ENCODE peak calls at places on chromosomes 4 and X, in six cellular contexts. One of them, this sample, is unnamed.

GRCh38 chr4:164446516-164446915 is 307.4 kb upstream of the SMIM31 start:
- DNase-seq in BE2C: no peak
- DNase-seq in cardiac fibroblast: no peak
- DNase-seq in ovary: no peak
- DNase-seq in OCI-LY7: no peak
- DNase-seq in RWPE2: no peak
- DNase-seq in this sample: no peak

GRCh38 chr4:73450398-73451004 is 14.5 kb downstream of the AFP start:
- DNase-seq in ovary: peak; percentile 66
- DNase-seq in OCI-LY7: no peak
- DNase-seq in cardiac fibroblast: peak; percentile 96
- DNase-seq in BE2C: peak; percentile 37
- DNase-seq in RWPE2: peak; percentile 61
- DNase-seq in this sample: no peak

GRCh38 chrX:102765217-102765616 is 44.7 kb downstream of the GPRASP3 start:
- DNase-seq in ovary: no peak
- DNase-seq in BE2C: no peak
- DNase-seq in OCI-LY7: no peak
- DNase-seq in cardiac fibroblast: peak; percentile 56
- DNase-seq in RWPE2: no peak
- DNase-seq in this sample: no peak

GRCh38 chrX:118729043-118729652 is 1.7 kb downstream of the IL13RA1 start:
- DNase-seq in OCI-LY7: no peak
- DNase-seq in ovary: no peak
- DNase-seq in RWPE2: no peak
- DNase-seq in cardiac fibroblast: no peak
- DNase-seq in BE2C: no peak
- DNase-seq in this sample: no peak

GRCh38 chr4:71524746-71525145 is 185.9 kb downstream of the SLC4A4 start:
- DNase-seq in BE2C: no peak
- DNase-seq in ovary: no peak
- DNase-seq in RWPE2: no peak
- DNase-seq in OCI-LY7: no peak
- DNase-seq in cardiac fibroblast: no peak
- DNase-seq in this sample: no peak

GRCh38 chrX:86148024-86148511 is at the start of gene DACH2:
- DNase-seq in OCI-LY7: no peak
- DNase-seq in ovary: peak; percentile 83
- DNase-seq in cardiac fibroblast: peak; percentile 65
- DNase-seq in RWPE2: no peak
- DNase-seq in BE2C: peak; percentile 73
- DNase-seq in this sample: peak; percentile 93

GRCh38 chr4:30714408-30715031 is 5.6 kb upstream of the PCDH7 start:
- DNase-seq in OCI-LY7: peak; percentile 4
- DNase-seq in ovary: no peak
- DNase-seq in cardiac fibroblast: peak; percentile 72
- DNase-seq in RWPE2: no peak
- DNase-seq in BE2C: peak; percentile 62
- DNase-seq in this sample: no peak

GRCh38 chr4:24741915-24742314 is 53.5 kb upstream of the SOD3 start:
- DNase-seq in OCI-LY7: no peak
- DNase-seq in BE2C: no peak
- DNase-seq in ovary: no peak
- DNase-seq in RWPE2: no peak
- DNase-seq in cardiac fibroblast: no peak
- DNase-seq in this sample: no peak

GRCh38 chrX:10048076-10048475 is 80.9 kb downstream of the CLDN34 start:
- DNase-seq in RWPE2: no peak
- DNase-seq in OCI-LY7: no peak
- DNase-seq in ovary: no peak
- DNase-seq in BE2C: no peak
- DNase-seq in cardiac fibroblast: peak; percentile 41
- DNase-seq in this sample: no peak

GRCh38 chr4:91840359-91840758 is 463.4 kb upstream of the GRID2 start:
- DNase-seq in ovary: no peak
- DNase-seq in OCI-LY7: no peak
- DNase-seq in BE2C: no peak
- DNase-seq in RWPE2: no peak
- DNase-seq in cardiac fibroblast: no peak
- DNase-seq in this sample: no peak

GRCh38 chr4:138113819-138114415 is 128.2 kb downstream of the SLC7A11 start:
- DNase-seq in OCI-LY7: peak; percentile 23
- DNase-seq in ovary: no peak
- DNase-seq in BE2C: no peak
- DNase-seq in RWPE2: no peak
- DNase-seq in cardiac fibroblast: peak; percentile 83
- DNase-seq in this sample: no peak

GRCh38 chr4:11470709-11471441 is 42.2 kb upstream of the HS3ST1 start:
- DNase-seq in BE2C: no peak
- DNase-seq in cardiac fibroblast: no peak
- DNase-seq in ovary: no peak
- DNase-seq in RWPE2: no peak
- DNase-seq in OCI-LY7: no peak
- DNase-seq in this sample: no peak

GRCh38 chr4:5984843-5985242 is 33.4 kb downstream of the C4orf50 start:
- DNase-seq in cardiac fibroblast: no peak
- DNase-seq in BE2C: no peak
- DNase-seq in RWPE2: no peak
- DNase-seq in ovary: no peak
- DNase-seq in OCI-LY7: no peak
- DNase-seq in this sample: no peak

GRCh38 chrX:25721564-25721963 is 416.6 kb upstream of the MAGEB18 start:
- DNase-seq in RWPE2: no peak
- DNase-seq in ovary: no peak
- DNase-seq in BE2C: no peak
- DNase-seq in cardiac fibroblast: peak; percentile 22
- DNase-seq in OCI-LY7: peak; percentile 0
- DNase-seq in this sample: no peak

GRCh38 chr4:8399298-8399697 is 41.2 kb downstream of the ACOX3 start:
- DNase-seq in RWPE2: no peak
- DNase-seq in BE2C: no peak
- DNase-seq in OCI-LY7: no peak
- DNase-seq in cardiac fibroblast: no peak
- DNase-seq in ovary: no peak
- DNase-seq in this sample: no peak

GRCh38 chr4:18051281-18051680 is 29.7 kb upstream of the LCORL start:
- DNase-seq in ovary: no peak
- DNase-seq in OCI-LY7: no peak
- DNase-seq in RWPE2: no peak
- DNase-seq in BE2C: no peak
- DNase-seq in cardiac fibroblast: no peak
- DNase-seq in this sample: no peak

GRCh38 chr4:81839347-81840042 is 367.8 kb upstream of the RASGEF1B start:
- DNase-seq in cardiac fibroblast: no peak
- DNase-seq in RWPE2: no peak
- DNase-seq in BE2C: no peak
- DNase-seq in OCI-LY7: no peak
- DNase-seq in ovary: no peak
- DNase-seq in this sample: no peak

GRCh38 chrX:119573840-119574393 is 446 bp upstream of the UBE2A start:
- DNase-seq in ovary: peak; percentile 45
- DNase-seq in cardiac fibroblast: peak; percentile 55
- DNase-seq in BE2C: no peak
- DNase-seq in RWPE2: no peak
- DNase-seq in OCI-LY7: peak; percentile 68
- DNase-seq in this sample: no peak

GRCh38 chr4:124833831-124834505 is 121.4 kb upstream of the ANKRD50 start:
- DNase-seq in BE2C: no peak
- DNase-seq in OCI-LY7: no peak
- DNase-seq in ovary: no peak
- DNase-seq in cardiac fibroblast: no peak
- DNase-seq in RWPE2: no peak
- DNase-seq in this sample: no peak

GRCh38 chrX:44785652-44786051 is 58.2 kb upstream of the DUSP21 start:
- DNase-seq in RWPE2: no peak
- DNase-seq in ovary: no peak
- DNase-seq in OCI-LY7: no peak
- DNase-seq in cardiac fibroblast: peak; percentile 87
- DNase-seq in BE2C: no peak
- DNase-seq in this sample: no peak

GRCh38 chrX:13167444-13168207 is 123.2 kb upstream of the FAM9C start:
- DNase-seq in OCI-LY7: peak; percentile 4
- DNase-seq in BE2C: peak; percentile 23
- DNase-seq in RWPE2: no peak
- DNase-seq in ovary: no peak
- DNase-seq in cardiac fibroblast: peak; percentile 69
- DNase-seq in this sample: no peak

GRCh38 chr4:77169496-77169895 is 12.5 kb downstream of the CCNG2 start:
- DNase-seq in BE2C: no peak
- DNase-seq in ovary: no peak
- DNase-seq in RWPE2: no peak
- DNase-seq in cardiac fibroblast: no peak
- DNase-seq in OCI-LY7: no peak
- DNase-seq in this sample: no peak

GRCh38 chr4:60216752-60217151 is 983.4 kb upstream of the ADGRL3 start:
- DNase-seq in RWPE2: no peak
- DNase-seq in OCI-LY7: no peak
- DNase-seq in ovary: no peak
- DNase-seq in BE2C: no peak
- DNase-seq in cardiac fibroblast: peak; percentile 86
- DNase-seq in this sample: no peak

GRCh38 chr4:5815641-5816040 is 77.2 kb downstream of the CRMP1 start:
- DNase-seq in BE2C: no peak
- DNase-seq in ovary: no peak
- DNase-seq in RWPE2: no peak
- DNase-seq in OCI-LY7: no peak
- DNase-seq in cardiac fibroblast: no peak
- DNase-seq in this sample: no peak

GRCh38 chr4:47876784-47877183 is 37.6 kb downstream of the NFXL1 start:
- DNase-seq in ovary: no peak
- DNase-seq in cardiac fibroblast: no peak
- DNase-seq in BE2C: no peak
- DNase-seq in RWPE2: no peak
- DNase-seq in OCI-LY7: no peak
- DNase-seq in this sample: no peak

GRCh38 chrX:116276191-116276700 is 105.7 kb downstream of the AGTR2 start:
- DNase-seq in cardiac fibroblast: peak; percentile 18
- DNase-seq in ovary: no peak
- DNase-seq in BE2C: no peak
- DNase-seq in RWPE2: no peak
- DNase-seq in OCI-LY7: no peak
- DNase-seq in this sample: no peak

GRCh38 chr4:139416073-139416673 is 37.7 kb upstream of the RAB33B start:
- DNase-seq in ovary: no peak
- DNase-seq in cardiac fibroblast: peak; percentile 79
- DNase-seq in RWPE2: no peak
- DNase-seq in OCI-LY7: peak; percentile 67
- DNase-seq in BE2C: no peak
- DNase-seq in this sample: no peak

GRCh38 chr4:123653211-123653610 is 256.6 kb downstream of the SPRY1 start:
- DNase-seq in OCI-LY7: no peak
- DNase-seq in ovary: no peak
- DNase-seq in RWPE2: no peak
- DNase-seq in cardiac fibroblast: no peak
- DNase-seq in BE2C: no peak
- DNase-seq in this sample: no peak

GRCh38 chr4:4394644-4395043 is 7.7 kb downstream of the NSG1 start:
- DNase-seq in BE2C: peak; percentile 83
- DNase-seq in ovary: no peak
- DNase-seq in OCI-LY7: no peak
- DNase-seq in RWPE2: no peak
- DNase-seq in cardiac fibroblast: peak; percentile 58
- DNase-seq in this sample: no peak

GRCh38 chrX:120999413-120999812 is 13.9 kb upstream of the CT47A1 start:
- DNase-seq in BE2C: no peak
- DNase-seq in cardiac fibroblast: no peak
- DNase-seq in OCI-LY7: no peak
- DNase-seq in RWPE2: no peak
- DNase-seq in ovary: no peak
- DNase-seq in this sample: no peak

GRCh38 chrX:121000589-121000988 is 15.0 kb upstream of the CT47A1 start:
- DNase-seq in RWPE2: no peak
- DNase-seq in ovary: no peak
- DNase-seq in cardiac fibroblast: peak; percentile 58
- DNase-seq in OCI-LY7: peak; percentile 3
- DNase-seq in BE2C: no peak
- DNase-seq in this sample: no peak
- TF ChIP-seq CTCF in RWPE2: peak; percentile 47
- TF ChIP-seq CTCF in ovary: no peak
- TF ChIP-seq CTCF in cardiac fibroblast: peak; percentile 27
- TF ChIP-seq CTCF in OCI-LY7: peak; percentile 62
- TF ChIP-seq CTCF in BE2C: no peak
- TF ChIP-seq CTCF in this sample: peak; percentile 60

GRCh38 chr4:133588306-133588705 is 439.2 kb downstream of the PCDH10 start:
- DNase-seq in ovary: no peak
- DNase-seq in cardiac fibroblast: no peak
- DNase-seq in OCI-LY7: no peak
- DNase-seq in BE2C: no peak
- DNase-seq in RWPE2: no peak
- DNase-seq in this sample: no peak

GRCh38 chr4:133581971-133582619 is 433.0 kb downstream of the PCDH10 start:
- DNase-seq in cardiac fibroblast: no peak
- DNase-seq in RWPE2: no peak
- DNase-seq in BE2C: no peak
- DNase-seq in OCI-LY7: no peak
- DNase-seq in ovary: no peak
- DNase-seq in this sample: no peak

GRCh38 chr4:133585323-133585722 is 436.2 kb downstream of the PCDH10 start:
- DNase-seq in ovary: no peak
- DNase-seq in cardiac fibroblast: no peak
- DNase-seq in OCI-LY7: no peak
- DNase-seq in RWPE2: no peak
- DNase-seq in BE2C: no peak
- DNase-seq in this sample: no peak

GRCh38 chr4:133584714-133585113 is 435.6 kb downstream of the PCDH10 start:
- DNase-seq in ovary: no peak
- DNase-seq in RWPE2: no peak
- DNase-seq in BE2C: no peak
- DNase-seq in OCI-LY7: no peak
- DNase-seq in cardiac fibroblast: no peak
- DNase-seq in this sample: no peak
- TF ChIP-seq CTCF in ovary: no peak
- TF ChIP-seq CTCF in RWPE2: no peak
- TF ChIP-seq CTCF in BE2C: peak; percentile 53
- TF ChIP-seq CTCF in OCI-LY7: no peak
- TF ChIP-seq CTCF in cardiac fibroblast: no peak
- TF ChIP-seq CTCF in this sample: no peak

GRCh38 chr4:94732358-94732698 is 25.4 kb upstream of the BMPR1B start:
- DNase-seq in BE2C: no peak
- DNase-seq in cardiac fibroblast: no peak
- DNase-seq in OCI-LY7: no peak
- DNase-seq in ovary: no peak
- DNase-seq in RWPE2: no peak
- DNase-seq in this sample: no peak
- TF ChIP-seq CTCF in BE2C: no peak
- TF ChIP-seq CTCF in cardiac fibroblast: no peak
- TF ChIP-seq CTCF in OCI-LY7: no peak
- TF ChIP-seq CTCF in ovary: no peak
- TF ChIP-seq CTCF in RWPE2: no peak
- TF ChIP-seq CTCF in this sample: no peak

GRCh38 chr4:15556533-15556932 is 86.9 kb downstream of the CC2D2A start:
- DNase-seq in cardiac fibroblast: no peak
- DNase-seq in ovary: no peak
- DNase-seq in OCI-LY7: no peak
- DNase-seq in RWPE2: no peak
- DNase-seq in BE2C: no peak
- DNase-seq in this sample: no peak
- TF ChIP-seq CTCF in cardiac fibroblast: no peak
- TF ChIP-seq CTCF in ovary: no peak
- TF ChIP-seq CTCF in OCI-LY7: no peak
- TF ChIP-seq CTCF in RWPE2: no peak
- TF ChIP-seq CTCF in BE2C: no peak
- TF ChIP-seq CTCF in this sample: no peak